ENCODE peak calls at places on chromosome 13, in nine cellular contexts. Z is fibroblast of lung; B is naive thymus-derived CD4-positive, alpha-beta T cell; O is tibial nerve; I is transverse colon; M is CD8-positive, alpha-beta memory T cell; R is cardiac muscle cell; N is psoas muscle; F is astrocyte. J is an unnamed sample. For H3K27me3, the result is how much of the 10 kb centered on the place peaks cover.

GRCh38 chr13:97945792-97946419 is 7.6 kb upstream of the IPO5 start:
- DNase-seq in M (no peak), Z (no peak), F (peak), I (no peak), B (no peak), O (no peak), R (no peak), N (no peak), J (peak)

GRCh38 chr13:99393791-99394735 is 86.9 kb upstream of the GPR183 start:
- DNase-seq in Z (no peak), I (no peak), R (no peak), O (no peak), M (no peak), B (no peak), F (no peak), N (no peak), J (no peak)

GRCh38 chr13:91627952-91628739 is 229.7 kb downstream of the GPC5 start:
- DNase-seq in B (no peak), F (no peak), N (no peak), I (no peak), M (no peak), O (no peak), R (no peak), Z (no peak), J (no peak)

GRCh38 chr13:98484289-98485219 is 92.4 kb downstream of the STK24 start:
- DNase-seq in I (peak), B (no peak), Z (peak), F (peak), N (peak), M (peak), R (peak), O (no peak), J (peak)

GRCh38 chr13:30370146-30370545 is 52.1 kb upstream of the UBE2L5 start:
- DNase-seq in B (no peak), R (no peak), O (no peak), N (no peak), F (no peak), I (no peak), Z (no peak), M (no peak), J (no peak)

GRCh38 chr13:29239653-29240525 is 355.6 kb downstream of the SLC7A1 start:
- DNase-seq in M (no peak), F (no peak), B (no peak), I (no peak), Z (no peak), O (no peak), R (no peak), N (no peak), J (no peak)

GRCh38 chr13:76387561-76387960 is 498.6 kb downstream of the KCTD12 start:
- DNase-seq in O (no peak), N (no peak), B (no peak), I (no peak), Z (no peak), R (no peak), M (no peak), F (no peak), J (no peak)

GRCh38 chr13:42970824-42971669 is 21.0 kb downstream of the EPSTI1 start:
- DNase-seq in N (no peak), I (peak), R (peak), O (no peak), Z (peak), F (peak), M (peak), B (peak), J (peak)

GRCh38 chr13:101915755-101916107 is 463.3 kb downstream of the ITGBL1 start:
- DNase-seq in B (no peak), F (no peak), O (no peak), I (no peak), M (no peak), R (no peak), Z (no peak), N (no peak), J (no peak)

GRCh38 chr13:51995677-51996551 is 15.3 kb downstream of the ATP7B start:
- DNase-seq in I (peak), Z (peak), B (no peak), F (peak), M (no peak), R (peak), O (no peak), N (no peak), J (no peak)

GRCh38 chr13:103961784-103962183 is 895.6 kb upstream of the SLC10A2 start:
- DNase-seq in Z (no peak), F (no peak), O (no peak), N (no peak), B (no peak), I (no peak), M (no peak), R (peak), J (peak)

GRCh38 chr13:63408227-63409202 is 1992.9 kb upstream of the PCDH20 start:
- DNase-seq in I (no peak), M (no peak), B (no peak), Z (peak), O (no peak), N (no peak), F (peak), R (peak), J (peak)

GRCh38 chr13:98190889-98191444 is 13.9 kb upstream of the RNF113B start:
- DNase-seq in F (no peak), N (no peak), R (no peak), O (no peak), I (no peak), Z (no peak), B (no peak), M (no peak), J (no peak)

GRCh38 chr13:98305670-98306069 is 128.6 kb upstream of the RNF113B start:
- DNase-seq in R (no peak), Z (no peak), O (no peak), N (no peak), F (no peak), B (no peak), M (no peak), I (no peak), J (no peak)

GRCh38 chr13:25662516-25662915 is 290.7 kb downstream of the ATP8A2 start:
- DNase-seq in N (no peak), I (no peak), Z (no peak), F (no peak), B (no peak), M (no peak), O (no peak), R (no peak), J (no peak)

GRCh38 chr13:28161370-28161769 is 23.0 kb downstream of the PAN3 start:
- DNase-seq in M (no peak), B (no peak), O (no peak), N (no peak), I (peak), F (peak), Z (no peak), R (peak), J (no peak)

GRCh38 chr13:49679244-49679643 is 12.0 kb downstream of the EBPL start:
- DNase-seq in R (peak), O (no peak), B (peak), F (no peak), M (no peak), I (no peak), Z (peak), N (no peak), J (peak)

GRCh38 chr13:50168803-50169202 is 153.6 kb downstream of the KCNRG start:
- DNase-seq in R (no peak), M (no peak), N (no peak), O (no peak), B (no peak), F (no peak), Z (no peak), I (no peak), J (no peak)

GRCh38 chr13:97471721-97472120 is 37.8 kb downstream of the RAP2A start:
- DNase-seq in B (no peak), O (no peak), R (no peak), Z (peak), M (no peak), N (no peak), F (no peak), I (no peak), J (no peak)

GRCh38 chr13:35470671-35471465 is 5.6 kb downstream of the MAB21L1 start:
- DNase-seq in B (no peak), F (peak), N (peak), R (peak), Z (peak), I (peak), M (no peak), O (peak), J (peak)

GRCh38 chr13:35468195-35468594 is 8.3 kb downstream of the MAB21L1 start:
- DNase-seq in N (no peak), I (no peak), F (peak), O (no peak), B (no peak), R (no peak), M (no peak), Z (no peak), J (no peak)

GRCh38 chr13:35471466-35472307 is 4.8 kb downstream of the MAB21L1 start:
- DNase-seq in F (no peak), B (no peak), Z (peak), O (no peak), I (no peak), N (peak), M (no peak), R (peak), J (no peak)

GRCh38 chr13:35472308-35473008 is 4.0 kb downstream of the MAB21L1 start:
- DNase-seq in O (no peak), Z (no peak), F (no peak), B (no peak), M (no peak), I (no peak), N (peak), R (no peak), J (no peak)

DNA sequence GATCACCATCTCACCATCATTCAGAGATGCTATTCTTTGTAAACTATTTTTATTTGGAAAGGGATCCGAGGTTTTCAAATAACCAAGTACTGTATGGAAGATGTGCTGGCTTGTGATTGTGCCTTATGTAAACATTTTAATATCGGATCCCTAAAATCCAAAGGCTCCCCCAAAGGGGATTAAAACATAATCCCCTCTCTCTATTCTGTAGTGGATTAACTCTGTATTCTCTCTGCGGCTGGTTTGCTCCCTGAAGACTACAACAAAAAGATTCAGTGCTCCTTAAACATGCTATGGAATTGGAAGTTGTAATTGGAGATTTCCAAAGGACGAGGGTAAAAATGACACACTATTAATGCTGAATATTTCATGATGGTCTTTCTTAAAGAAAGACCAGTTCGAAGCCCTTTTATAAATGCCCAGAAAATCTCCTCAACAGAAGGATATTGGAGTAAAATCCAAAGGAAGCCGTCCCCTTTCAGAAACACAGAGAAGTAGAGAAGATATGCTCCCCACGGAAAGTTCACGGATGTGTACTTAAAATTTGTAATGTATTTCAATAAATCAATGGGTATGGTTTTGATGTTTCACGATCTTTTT is 6.6 kb downstream of the MAB21L1 start:
- DNase-seq in N (no peak), I (no peak), Z (no peak), O (no peak), F (no peak), B (no peak), R (no peak), M (no peak), J (no peak)
- H3K4me3 ChIP-seq in N (peak), I (no peak), Z (no peak), O (peak), F (no peak), B (no peak), R (no peak), M (no peak), J (no peak)

GRCh38 chr13:74596691-74597090 is 462.5 kb upstream of the KLF12 start:
- DNase-seq in O (no peak), Z (no peak), B (no peak), R (no peak), M (no peak), I (no peak), F (no peak), N (no peak), J (no peak)
- H3K27me3 ChIP-seq in O (under half), Z (under half), B (under half), R (under half), M (under half), I (under half), F (under half), N (under half), J (under half)

GRCh38 chr13:81406639-81407292 is 1065.8 kb upstream of the SPRY2 start:
- DNase-seq in Z (no peak), M (no peak), O (no peak), F (no peak), I (no peak), B (no peak), R (no peak), N (no peak), J (no peak)
- H3K27ac ChIP-seq in Z (no peak), M (no peak), O (no peak), F (no peak), I (no peak), B (no peak), R (no peak), N (no peak), J (no peak)

GRCh38 chr13:54705738-54706137 is 1677.1 kb downstream of the OLFM4 start:
- DNase-seq in M (no peak), N (no peak), I (no peak), O (no peak), R (no peak), Z (no peak), B (no peak), F (no peak), J (no peak)

DNA sequence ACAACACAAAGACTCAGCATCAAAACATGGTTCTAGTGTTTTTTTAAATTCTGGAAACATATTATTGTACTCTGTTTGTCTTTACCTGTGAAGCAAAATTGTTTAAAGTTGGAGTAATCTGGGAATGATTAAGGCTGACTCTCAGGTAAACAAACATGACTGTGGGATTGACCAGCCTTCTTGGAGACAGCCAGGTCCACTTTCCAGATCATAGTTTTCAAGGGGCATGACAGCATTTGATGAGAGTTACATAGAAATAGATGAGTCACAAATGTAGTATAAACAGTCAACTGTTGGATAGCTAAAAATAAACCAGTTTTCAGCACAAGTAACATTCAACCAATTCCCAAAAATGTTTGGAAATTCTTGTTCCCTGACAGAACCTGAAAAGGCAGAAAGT is 1680.9 kb downstream of the OLFM4 start:
- DNase-seq in M (no peak), R (no peak), N (no peak), B (no peak), I (no peak), F (no peak), Z (peak), O (no peak), J (no peak)
- H3K4me3 ChIP-seq in M (no peak), R (no peak), N (no peak), B (no peak), I (no peak), F (no peak), Z (no peak), O (no peak), J (no peak)

GRCh38 chr13:95601906-95602305 is 42.6 kb downstream of the DZIP1 start:
- DNase-seq in F (no peak), O (no peak), Z (no peak), M (no peak), I (no peak), N (no peak), B (no peak), R (no peak), J (no peak)
- H3K27me3 ChIP-seq in F (under half), O (under half), Z (under half), M (under half), I (under half), N (under half), B (under half), R (under half), J (under half)

GRCh38 chr13:79508224-79508961 is 27.4 kb downstream of the NDFIP2 start:
- DNase-seq in Z (no peak), F (no peak), B (no peak), O (no peak), R (no peak), M (no peak), I (no peak), N (no peak), J (no peak)
- H3K27ac ChIP-seq in Z (no peak), F (no peak), B (no peak), O (no peak), R (no peak), M (no peak), I (no peak), N (no peak), J (no peak)

DNA sequence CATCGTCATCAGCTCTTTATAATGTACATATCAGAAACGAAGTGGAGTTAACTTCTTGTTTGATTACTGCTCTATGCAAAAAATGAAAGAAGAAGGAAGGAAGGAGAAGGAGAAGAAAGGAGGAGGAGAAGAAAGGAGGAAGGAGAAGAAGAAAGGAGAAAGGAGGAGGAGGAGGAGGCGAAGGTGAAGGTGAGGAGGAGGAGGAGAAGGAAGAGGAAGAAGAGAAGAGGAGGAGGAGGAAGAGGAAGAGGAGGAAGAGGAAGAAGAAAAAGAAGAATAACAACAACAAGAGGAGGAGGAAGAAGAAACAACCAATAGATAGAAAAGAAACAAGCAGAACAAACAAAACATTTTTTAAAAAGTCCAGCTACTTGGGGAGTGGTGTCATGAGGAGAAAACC is 13.1 kb downstream of the NUFIP1 start:
- DNase-seq in M (no peak), I (no peak), O (no peak), Z (no peak), B (no peak), F (no peak), N (no peak), R (no peak), J (no peak)
- H3K4me3 ChIP-seq in M (no peak), I (no peak), O (no peak), Z (no peak), B (no peak), F (no peak), N (no peak), R (no peak), J (no peak)

GRCh38 chr13:112320303-112320702 is 55.9 kb upstream of the SPACA7 start:
- DNase-seq in M (no peak), R (no peak), F (no peak), Z (no peak), I (no peak), O (no peak), B (no peak), N (no peak), J (no peak)
- H3K27me3 ChIP-seq in M (under half), R (under half), F (under half), Z (under half), I (under half), O (under half), B (under half), N (under half), J (under half)